ENCODE peak calls at places on chromosome 1, in six cellular contexts. N, S, W, Y, T and Q are unnamed samples.

GRCh38 chr1:150082494-150082893 is 14.9 kb downstream of the VPS45 start:
- DNase-seq in N (no peak), W (no peak), S (no peak), Y (no peak), T (no peak), Q (no peak)

GRCh38 chr1:21933397-21934248 is 3.5 kb downstream of the HSPG2 start:
- DNase-seq in S (peak; percentile 82), W (no peak), Y (peak; percentile 81), N (no peak), T (peak; percentile 27), Q (no peak)

GRCh38 chr1:17852383-17852782 is 97.2 kb downstream of the ACTL8 start:
- DNase-seq in N (no peak), S (no peak), T (no peak), Y (no peak), W (no peak), Q (no peak)

GRCh38 chr1:24255226-24255625 is 63.9 kb upstream of the GRHL3 start:
- DNase-seq in T (no peak), N (no peak), Y (no peak), S (no peak), W (no peak), Q (no peak)

GRCh38 chr1:113981962-113982931 is 3.0 kb downstream of the OLFML3 start:
- DNase-seq in S (peak; percentile 35), Y (peak; percentile 35), W (peak; percentile 82), N (no peak), T (peak; percentile 20), Q (peak; percentile 88)

GRCh38 chr1:172719066-172719627 is 60.2 kb downstream of the FASLG start:
- DNase-seq in T (no peak), S (no peak), Y (no peak), N (no peak), W (peak; percentile 34), Q (no peak)

GRCh38 chr1:209328178-209328577 is 255.3 kb upstream of the CAMK1G start:
- DNase-seq in W (no peak), T (no peak), N (no peak), Y (no peak), S (no peak), Q (no peak)

GRCh38 chr1:17648457-17649145 is 106.5 kb upstream of the ACTL8 start:
- DNase-seq in S (no peak), N (no peak), T (no peak), W (no peak), Y (no peak), Q (no peak)

GRCh38 chr1:221897312-221897711 is 155.4 kb upstream of the DUSP10 start:
- DNase-seq in S (no peak), T (no peak), N (no peak), Y (no peak), W (peak; percentile 78), Q (peak; percentile 79)

GRCh38 chr1:226222686-226223085 is 778 bp upstream of the MIXL1 start:
- DNase-seq in Y (no peak), N (no peak), S (no peak), W (no peak), T (no peak), Q (no peak)

GRCh38 chr1:226226601-226227000 is 3.1 kb downstream of the MIXL1 start:
- DNase-seq in Y (no peak), S (no peak), T (no peak), N (no peak), W (no peak), Q (no peak)

GRCh38 chr1:226223786-226224244 is 351 bp downstream of the MIXL1 start:
- DNase-seq in S (peak; percentile 64), Y (peak; percentile 57), W (no peak), N (peak; percentile 82), T (peak; percentile 18), Q (peak; percentile 17)

GRCh38 chr1:226220473-226221189 is 2.8 kb upstream of the MIXL1 start:
- DNase-seq in S (no peak), W (no peak), Y (peak; percentile 85), T (peak; percentile 35), N (no peak), Q (no peak)

DNA sequence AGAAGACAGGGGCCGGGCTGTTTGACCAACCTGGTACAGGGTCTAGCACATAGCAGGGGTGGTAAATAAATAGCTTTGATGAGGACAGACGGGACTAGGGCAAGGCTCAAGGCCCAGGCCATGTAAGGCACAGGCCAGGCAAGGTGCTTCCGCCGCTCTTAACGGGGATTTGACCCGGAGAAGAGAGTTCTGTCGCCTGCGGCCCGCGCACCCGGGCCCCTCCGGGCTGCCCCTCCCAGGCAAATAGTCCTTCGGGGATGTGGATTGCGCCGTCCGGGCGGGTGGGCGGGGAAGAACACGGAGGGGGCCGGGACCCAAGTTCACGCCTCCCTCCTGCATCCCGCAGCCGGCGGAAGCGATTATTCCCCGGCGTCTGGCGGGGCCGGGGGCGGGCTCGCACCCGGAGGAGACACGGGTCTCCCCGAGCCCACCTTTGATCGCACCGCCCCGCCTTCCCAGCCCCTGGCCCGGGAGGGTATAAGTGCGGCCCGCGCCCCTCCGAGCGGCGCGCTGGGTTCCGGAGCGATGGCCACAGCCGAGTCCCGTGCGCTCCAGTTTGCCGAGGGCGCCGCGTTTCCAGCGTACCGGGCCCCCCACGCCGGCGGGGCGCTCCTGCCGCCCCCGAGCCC is at the start of gene MIXL1:
- DNase-seq in Y (peak; percentile 95), N (peak; percentile 76), W (no peak), S (peak; percentile 66), T (peak; percentile 8), Q (peak; percentile 23)
- H4K8ac ChIP-seq in Y (no peak within 1 kb of the TSS), N (peak within 1 kb of the TSS; percentile 76), W (no peak within 1 kb of the TSS), S (no peak within 1 kb of the TSS), T (peak within 1 kb of the TSS; percentile 51), Q (peak within 1 kb of the TSS; percentile 37)

DNA sequence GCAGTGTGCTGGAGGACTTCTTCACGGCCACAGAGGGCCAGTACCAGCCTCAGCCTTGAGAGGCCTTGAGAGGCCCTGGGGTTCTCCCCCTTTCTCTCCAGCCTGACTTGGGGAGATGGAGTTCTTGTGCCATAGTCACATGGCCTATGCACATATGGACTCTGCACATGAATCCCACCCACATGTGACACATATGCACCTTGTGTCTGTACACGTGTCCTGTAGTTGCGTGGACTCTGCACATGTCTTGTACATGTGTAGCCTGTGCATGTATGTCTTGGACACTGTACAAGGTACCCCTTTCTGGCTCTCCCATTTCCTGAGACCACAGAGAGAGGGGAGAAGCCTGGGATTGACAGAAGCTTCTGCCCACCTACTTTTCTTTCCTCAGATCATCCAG is 6.2 kb upstream of the HDAC1 start:
- DNase-seq in W (no peak), Y (no peak), S (no peak), T (no peak), N (no peak), Q (no peak)
- H4K8ac ChIP-seq in W (no peak overlapping the region), Y (no peak overlapping the region), S (no peak overlapping the region), T (no peak overlapping the region), N (no peak overlapping the region), Q (no peak overlapping the region)

GRCh38 chr1:9382923-9383491 is 90.3 kb downstream of the SPSB1 start:
- DNase-seq in T (no peak), S (no peak), W (no peak), Y (no peak), N (no peak), Q (no peak)

GRCh38 chr1:9384751-9385245 is 92.1 kb downstream of the SPSB1 start:
- DNase-seq in N (no peak), Y (no peak), S (no peak), W (no peak), T (no peak), Q (peak; percentile 83)

GRCh38 chr1:9388628-9389184 is 96.0 kb downstream of the SPSB1 start:
- DNase-seq in T (no peak), S (no peak), W (no peak), N (no peak), Y (peak; percentile 55), Q (peak; percentile 81)

GRCh38 chr1:9384128-9384527 is 91.4 kb downstream of the SPSB1 start:
- DNase-seq in W (no peak), S (no peak), N (no peak), Y (no peak), T (no peak), Q (no peak)

DNA sequence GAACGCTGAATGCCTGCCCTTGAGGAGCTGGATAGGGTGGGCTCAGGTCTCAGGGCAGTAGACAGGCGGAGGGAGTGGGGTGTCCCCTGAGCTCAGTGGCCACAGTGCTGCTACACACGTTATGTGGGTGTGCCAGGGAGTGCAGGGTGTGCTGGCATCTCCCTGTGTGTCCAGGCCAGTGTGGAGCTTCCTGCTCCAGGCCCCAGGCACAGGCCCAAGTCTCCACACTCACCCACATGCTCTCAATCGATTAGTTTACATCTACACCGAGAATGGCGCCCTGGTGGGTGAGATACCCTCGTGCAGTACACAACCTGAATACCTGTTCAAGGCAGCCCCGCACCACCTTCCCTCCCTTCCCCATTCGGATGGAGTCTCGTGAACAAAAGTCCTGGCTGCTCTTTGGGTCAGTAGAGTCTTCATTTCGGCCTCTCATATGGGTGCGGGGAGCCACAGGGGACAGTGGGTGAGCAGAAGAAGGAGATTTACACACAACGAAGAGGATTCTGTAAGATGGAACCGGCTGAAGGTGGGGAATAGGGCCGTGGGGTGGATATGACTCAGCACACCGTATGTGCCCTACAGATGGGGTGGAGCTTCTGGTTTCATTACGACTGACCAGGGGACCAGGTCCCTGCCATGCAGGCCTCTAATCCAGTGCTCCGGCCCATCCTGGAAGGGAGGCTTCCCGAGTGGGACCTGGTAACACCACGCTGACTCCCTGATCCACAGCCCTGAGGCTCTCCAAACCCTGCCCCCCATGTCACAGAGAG is 93.3 kb downstream of the SPSB1 start:
- DNase-seq in Y (no peak), T (no peak), W (no peak), S (no peak), N (no peak), Q (peak; percentile 59)
- H4K8ac ChIP-seq in Y (no peak overlapping the region), T (peak overlapping the region; percentile 38), W (no peak overlapping the region), S (no peak overlapping the region), N (no peak overlapping the region), Q (peak overlapping the region; percentile 33)

GRCh38 chr1:59506952-59507351 is 210.1 kb downstream of the FGGY start:
- DNase-seq in N (no peak), S (no peak), W (peak; percentile 40), Y (no peak), T (peak; percentile 51), Q (peak; percentile 44)

GRCh38 chr1:59500970-59501742 is 204.3 kb downstream of the FGGY start:
- DNase-seq in N (no peak), Y (no peak), S (no peak), W (no peak), T (no peak), Q (no peak)

GRCh38 chr1:59502009-59502691 is 205.3 kb downstream of the FGGY start:
- DNase-seq in S (no peak), Y (no peak), T (no peak), N (no peak), W (no peak), Q (no peak)

GRCh38 chr1:59505596-59506028 is 208.7 kb downstream of the FGGY start:
- DNase-seq in W (no peak), S (no peak), Y (no peak), T (no peak), N (no peak), Q (peak; percentile 42)

GRCh38 chr1:59504281-59504680 is 207.4 kb downstream of the FGGY start:
- DNase-seq in Y (no peak), N (no peak), W (no peak), T (no peak), S (no peak), Q (no peak)
- H4K8ac ChIP-seq in Y (no peak overlapping the region), N (no peak overlapping the region), W (no peak overlapping the region), T (no peak overlapping the region), S (no peak overlapping the region), Q (no peak overlapping the region)

GRCh38 chr1:26291939-26292338 is 12.1 kb downstream of the SH3BGRL3 start:
- DNase-seq in Y (no peak), T (no peak), S (no peak), W (no peak), N (no peak), Q (no peak)
- H4K8ac ChIP-seq in Y (no peak overlapping the region), T (no peak overlapping the region), S (no peak overlapping the region), W (no peak overlapping the region), N (no peak overlapping the region), Q (no peak overlapping the region)

GRCh38 chr1:236685917-236686814 is at the start of gene ACTN2:
- DNase-seq in S (peak; percentile 76), T (peak; percentile 33), W (no peak), N (peak; percentile 76), Y (peak; percentile 65), Q (peak; percentile 5)
- H4K8ac ChIP-seq in S (no peak within 1 kb of the TSS), T (peak within 1 kb of the TSS; percentile 22), W (no peak within 1 kb of the TSS), N (peak within 1 kb of the TSS; percentile 69), Y (no peak within 1 kb of the TSS), Q (peak within 1 kb of the TSS; percentile 75)